ENCODE peak calls at places on chromosomes 2 and 18, in eight cellular contexts. E, P, G, N, Q, C, Z and V are unnamed samples.
A peak's percentile ranks its signal among the peaks of the same experiment; 100 is the strongest.

GRCh38 chr2:102657770-102658169 is 38.4 kb downstream of the SLC9A2 start:
- DNase-seq in G (no peak), Q (no peak), C (peak; percentile 6), Z (no peak), E (no peak), P (no peak), N (no peak), V (no peak)

GRCh38 chr2:179856205-179856604 is 5.2 kb downstream of the ZNF385B start:
- DNase-seq in P (no peak), N (no peak), Q (no peak), C (no peak), Z (no peak), G (no peak), E (no peak), V (no peak)

GRCh38 chr2:205453200-205453599 is 229.1 kb upstream of the NRP2 start:
- DNase-seq in E (no peak), Q (no peak), Z (no peak), G (no peak), C (no peak), N (no peak), P (no peak), V (no peak)

GRCh38 chr2:26776195-26776594 is 9.7 kb upstream of the CENPA start:
- DNase-seq in Z (no peak), E (no peak), N (no peak), P (no peak), Q (no peak), G (no peak), C (no peak), V (no peak)

GRCh38 chr2:134713606-134714005 is 5.2 kb downstream of the TMEM163 start:
- DNase-seq in G (no peak), N (no peak), C (no peak), Q (no peak), Z (no peak), P (no peak), E (no peak), V (no peak)

GRCh38 chr2:649461-650342 is 27.5 kb downstream of the TMEM18 start:
- DNase-seq in Z (no peak), G (no peak), N (peak; percentile 52), Q (no peak), P (no peak), E (no peak), C (no peak), V (peak; percentile 57)

GRCh38 chr2:42048318-42049251 is 764 bp downstream of the PKDCC start:
- DNase-seq in C (no peak), N (peak; percentile 75), E (peak; percentile 65), P (peak; percentile 49), Q (peak; percentile 28), G (no peak), Z (no peak), V (no peak)

GRCh38 chr18:13629841-13630747 is 96.3 kb downstream of the FAM210A start:
- DNase-seq in P (peak; percentile 66), G (peak; percentile 48), E (no peak), Q (peak; percentile 58), C (peak; percentile 61), N (peak; percentile 80), Z (peak; percentile 52), V (no peak)

GRCh38 chr2:182680838-182681237 is 35.2 kb upstream of the DNAJC10 start:
- DNase-seq in P (no peak), G (no peak), Z (no peak), Q (no peak), E (no peak), C (no peak), N (no peak), V (no peak)

GRCh38 chr18:63492851-63493250 is 16.1 kb downstream of the SERPINB5 start:
- DNase-seq in Q (no peak), E (no peak), P (no peak), N (no peak), C (no peak), Z (no peak), G (no peak), V (no peak)

GRCh38 chr18:23661735-23662308 is 889 bp downstream of the ANKRD29 start:
- DNase-seq in C (no peak), N (no peak), G (no peak), E (no peak), Z (no peak), P (no peak), Q (no peak), V (no peak)

GRCh38 chr18:29169599-29169998 is 992.7 kb upstream of the CDH2 start:
- DNase-seq in Q (no peak), C (no peak), E (no peak), P (no peak), N (no peak), Z (no peak), G (no peak), V (no peak)
- TF ChIP-seq POLR2A in Q (no peak), C (no peak), E (no peak), P (no peak), N (no peak), Z (no peak), G (no peak), V (no peak)

DNA sequence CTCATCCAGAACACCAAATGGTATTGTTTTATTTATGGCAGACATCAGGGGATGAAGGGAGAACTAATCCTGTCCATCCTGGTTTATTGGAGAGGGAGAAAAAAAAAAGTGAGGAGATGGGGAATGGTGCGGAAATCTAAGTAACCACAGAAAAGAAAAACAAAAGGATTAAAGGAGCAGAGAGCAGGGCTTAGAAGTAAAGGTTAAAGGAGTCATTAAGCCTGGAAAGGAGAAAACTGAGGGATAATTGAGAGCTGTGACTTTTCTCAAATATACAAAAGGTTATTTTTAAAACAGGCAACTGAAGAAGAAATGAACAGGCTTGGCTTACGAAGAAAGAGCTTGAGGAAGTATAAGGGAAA is 127.2 kb upstream of the PPP1CB start:
- DNase-seq in C (no peak), E (no peak), N (no peak), G (no peak), P (no peak), Q (no peak), Z (no peak), V (no peak)
- H3K4me3 ChIP-seq in C (no peak overlapping the region), E (no peak overlapping the region), N (no peak overlapping the region), G (no peak overlapping the region), P (no peak overlapping the region), Q (no peak overlapping the region), Z (no peak overlapping the region), V (no peak overlapping the region)

GRCh38 chr2:178412047-178412446 is 38.9 kb downstream of the PRKRA start:
- DNase-seq in Z (no peak), G (no peak), N (no peak), C (no peak), P (peak; percentile 74), Q (no peak), E (no peak), V (no peak)

GRCh38 chr2:178415979-178416378 is 35.0 kb downstream of the PRKRA start:
- DNase-seq in G (no peak), Q (no peak), P (no peak), E (no peak), C (no peak), N (no peak), Z (no peak), V (no peak)

GRCh38 chr2:178414266-178415247 is 36.4 kb downstream of the PRKRA start:
- DNase-seq in Q (peak; percentile 90), C (peak; percentile 76), N (peak; percentile 95), E (peak; percentile 84), G (peak; percentile 90), P (peak; percentile 94), Z (peak; percentile 93), V (peak; percentile 90)

GRCh38 chr2:178417916-178418315 is 33.1 kb downstream of the PRKRA start:
- DNase-seq in G (no peak), Q (no peak), P (no peak), Z (no peak), C (no peak), E (no peak), N (no peak), V (no peak)

DNA sequence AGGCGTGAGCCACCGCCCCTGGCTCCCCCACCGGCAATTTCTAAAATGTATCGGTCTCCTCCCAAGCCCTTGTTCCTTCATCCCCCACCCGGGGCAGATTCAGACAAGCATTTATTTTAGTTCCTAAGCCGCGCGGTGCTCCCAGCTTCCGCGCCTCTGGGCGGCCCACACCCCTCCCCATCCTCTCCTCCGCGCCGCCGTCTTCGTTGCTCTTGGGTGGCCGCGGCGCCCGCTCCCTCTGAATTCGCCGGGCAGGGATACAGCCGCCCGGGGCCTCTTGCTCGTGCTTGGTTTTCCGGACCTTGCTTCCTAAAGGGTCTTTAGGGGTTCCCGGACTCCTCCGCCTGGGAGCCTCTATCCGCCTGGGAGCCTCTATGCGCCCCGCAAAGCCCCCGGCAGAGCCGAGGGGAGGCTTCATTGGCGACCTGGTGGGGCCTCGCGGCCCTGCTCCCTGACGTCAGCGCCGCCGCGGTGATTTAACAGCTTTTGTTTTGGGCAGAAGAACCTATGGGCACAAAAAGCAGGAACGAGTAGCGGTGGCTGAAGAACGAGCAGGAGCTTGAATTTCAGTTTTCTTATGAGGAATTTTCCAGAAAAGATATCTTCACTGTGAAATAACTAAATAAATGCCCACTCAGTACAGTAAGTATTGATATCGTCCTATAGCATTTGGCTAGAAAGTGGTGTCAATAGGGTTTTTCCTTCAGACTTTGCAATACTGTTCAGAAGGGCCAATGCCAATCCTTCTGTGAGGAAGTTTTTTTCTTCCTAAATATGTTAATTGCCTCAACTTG is 37.3 kb downstream of the PRKRA start:
- DNase-seq in Z (peak; percentile 76), P (peak; percentile 87), E (peak; percentile 79), N (peak; percentile 89), G (peak; percentile 38), C (peak; percentile 48), Q (peak; percentile 71), V (peak; percentile 47)
- TF ChIP-seq POLR2A in Z (peak; percentile 59), P (no peak), E (no peak), N (no peak), G (peak; percentile 80), C (no peak), Q (no peak), V (no peak)

GRCh38 chr2:239506961-239507360 is 106.1 kb upstream of the HDAC4 start:
- DNase-seq in Q (no peak), E (no peak), P (no peak), C (no peak), Z (no peak), N (peak; percentile 54), G (no peak), V (no peak)

GRCh38 chr2:239502430-239503221 is 101.8 kb upstream of the HDAC4 start:
- DNase-seq in P (no peak), E (no peak), G (no peak), N (no peak), Q (peak; percentile 97), C (no peak), Z (no peak), V (no peak)

GRCh38 chr2:239507576-239508258 is 106.9 kb upstream of the HDAC4 start:
- DNase-seq in C (no peak), N (no peak), Q (no peak), G (no peak), P (no peak), E (no peak), Z (no peak), V (no peak)

GRCh38 chr2:239506101-239506808 is 105.4 kb upstream of the HDAC4 start:
- DNase-seq in P (no peak), C (no peak), E (no peak), Q (no peak), Z (no peak), G (no peak), N (no peak), V (no peak)

DNA sequence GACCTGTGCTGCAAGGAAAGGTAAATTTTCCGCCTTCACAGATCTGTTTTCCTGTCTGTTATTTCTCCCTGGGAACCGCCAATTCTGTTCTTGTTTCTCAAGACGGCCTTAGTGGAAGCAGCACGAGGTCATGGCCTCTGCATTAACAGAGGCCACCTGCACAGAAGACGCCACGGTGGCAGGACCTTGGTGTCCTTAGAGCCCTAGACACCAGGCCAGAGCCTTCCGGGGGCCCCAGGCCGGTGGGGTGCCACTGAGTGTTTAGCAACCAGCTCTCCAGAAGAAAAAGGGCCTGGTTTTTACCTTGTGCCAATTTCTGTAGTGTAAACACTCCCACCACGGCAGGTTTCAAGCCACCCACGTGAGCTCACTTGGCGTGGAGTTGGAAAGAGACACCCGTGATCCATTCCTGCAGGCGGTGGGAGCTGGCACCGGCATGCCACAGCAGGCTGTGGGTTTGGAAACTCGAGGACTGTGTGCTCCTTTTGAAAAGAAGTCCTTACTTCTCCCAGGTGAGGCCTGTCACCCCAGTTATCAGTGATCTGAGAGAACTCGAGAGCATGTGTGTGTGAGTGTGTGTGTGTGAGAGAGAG is 103.9 kb upstream of the HDAC4 start:
- DNase-seq in C (no peak), P (no peak), Q (no peak), Z (no peak), N (peak; percentile 57), G (no peak), E (no peak), V (no peak)
- H3K4me3 ChIP-seq in C (no peak overlapping the region), P (no peak overlapping the region), Q (no peak overlapping the region), Z (no peak overlapping the region), N (no peak overlapping the region), G (no peak overlapping the region), E (no peak overlapping the region), V (no peak overlapping the region)